ENCODE peak calls at places on chromosomes 3 and 15, in ten cellular contexts. One of them, this sample, is unnamed.

GRCh38 chr3:66272016-66272415 is 51.2 kb downstream of the SLC25A26 start:
- DNase-seq in uterus: no peak
- DNase-seq in stomach: no peak
- DNase-seq in GM12878: no peak
- DNase-seq in adrenal gland: no peak
- DNase-seq in body of pancreas: no peak
- DNase-seq in K562: no peak
- DNase-seq in transverse colon: no peak
- DNase-seq in HCT116: no peak
- DNase-seq in GM12891: no peak
- DNase-seq in this sample: no peak

GRCh38 chr15:43085921-43086320 is 19.9 kb downstream of the UBR1 start:
- DNase-seq in uterus: no peak
- DNase-seq in stomach: no peak
- DNase-seq in GM12878: no peak
- DNase-seq in adrenal gland: no peak
- DNase-seq in body of pancreas: no peak
- DNase-seq in K562: no peak
- DNase-seq in transverse colon: no peak
- DNase-seq in HCT116: no peak
- DNase-seq in GM12891: no peak
- DNase-seq in this sample: no peak

GRCh38 chr3:82745544-82745943 is 984.1 kb upstream of the GBE1 start:
- DNase-seq in uterus: no peak
- DNase-seq in stomach: no peak
- DNase-seq in GM12878: no peak
- DNase-seq in adrenal gland: no peak
- DNase-seq in body of pancreas: no peak
- DNase-seq in K562: no peak
- DNase-seq in transverse colon: no peak
- DNase-seq in HCT116: no peak
- DNase-seq in GM12891: no peak
- DNase-seq in this sample: no peak

GRCh38 chr3:10974131-10974530 is 18.4 kb upstream of the SLC6A1 start:
- DNase-seq in uterus: no peak
- DNase-seq in stomach: no peak
- DNase-seq in GM12878: no peak
- DNase-seq in adrenal gland: no peak
- DNase-seq in body of pancreas: no peak
- DNase-seq in K562: no peak
- DNase-seq in transverse colon: no peak
- DNase-seq in HCT116: no peak
- DNase-seq in GM12891: no peak
- DNase-seq in this sample: no peak

GRCh38 chr3:23650371-23651140 is 155.2 kb upstream of the UBE2E1 start:
- DNase-seq in uterus: no peak
- DNase-seq in stomach: no peak
- DNase-seq in GM12878: no peak
- DNase-seq in adrenal gland: peak; percentile 14
- DNase-seq in body of pancreas: no peak
- DNase-seq in K562: no peak
- DNase-seq in transverse colon: no peak
- DNase-seq in HCT116: no peak
- DNase-seq in GM12891: no peak
- DNase-seq in this sample: peak; percentile 78

GRCh38 chr15:90665288-90666134 is 51.6 kb upstream of the BLM start:
- DNase-seq in uterus: peak; percentile 75
- DNase-seq in stomach: peak; percentile 48
- DNase-seq in GM12878: peak; percentile 74
- DNase-seq in adrenal gland: peak; percentile 72
- DNase-seq in body of pancreas: peak; percentile 65
- DNase-seq in K562: peak; percentile 75
- DNase-seq in transverse colon: peak; percentile 64
- DNase-seq in HCT116: peak; percentile 41
- DNase-seq in GM12891: peak; percentile 65
- DNase-seq in this sample: peak; percentile 19

GRCh38 chr3:29057326-29057725 is 223.5 kb upstream of the RBMS3 start:
- DNase-seq in uterus: no peak
- DNase-seq in stomach: no peak
- DNase-seq in GM12878: no peak
- DNase-seq in adrenal gland: no peak
- DNase-seq in body of pancreas: no peak
- DNase-seq in K562: no peak
- DNase-seq in transverse colon: no peak
- DNase-seq in HCT116: no peak
- DNase-seq in GM12891: no peak
- DNase-seq in this sample: no peak

GRCh38 chr3:191240432-191240831 is 41.4 kb downstream of the OSTN start:
- DNase-seq in uterus: no peak
- DNase-seq in stomach: no peak
- DNase-seq in GM12878: no peak
- DNase-seq in adrenal gland: no peak
- DNase-seq in body of pancreas: no peak
- DNase-seq in K562: no peak
- DNase-seq in transverse colon: no peak
- DNase-seq in HCT116: no peak
- DNase-seq in GM12891: no peak
- DNase-seq in this sample: peak; percentile 78

GRCh38 chr3:78734048-78734637 is 1033.7 kb downstream of the ROBO1 start:
- DNase-seq in uterus: no peak
- DNase-seq in stomach: no peak
- DNase-seq in GM12878: no peak
- DNase-seq in adrenal gland: no peak
- DNase-seq in body of pancreas: no peak
- DNase-seq in K562: no peak
- DNase-seq in transverse colon: no peak
- DNase-seq in HCT116: no peak
- DNase-seq in GM12891: no peak
- DNase-seq in this sample: no peak

GRCh38 chr3:8938021-8938420 is 25.3 kb downstream of the RAD18 start:
- DNase-seq in uterus: no peak
- DNase-seq in stomach: no peak
- DNase-seq in GM12878: no peak
- DNase-seq in adrenal gland: no peak
- DNase-seq in body of pancreas: no peak
- DNase-seq in K562: peak; percentile 16
- DNase-seq in transverse colon: no peak
- DNase-seq in HCT116: peak; percentile 23
- DNase-seq in GM12891: no peak
- DNase-seq in this sample: peak; percentile 61

GRCh38 chr3:176375519-176375918 is 821.8 kb downstream of the TBL1XR1 start:
- DNase-seq in uterus: no peak
- DNase-seq in stomach: no peak
- DNase-seq in GM12878: no peak
- DNase-seq in adrenal gland: no peak
- DNase-seq in body of pancreas: no peak
- DNase-seq in K562: no peak
- DNase-seq in transverse colon: no peak
- DNase-seq in HCT116: no peak
- DNase-seq in GM12891: no peak
- DNase-seq in this sample: no peak

GRCh38 chr3:123152656-123153055 is 49.1 kb upstream of the SEC22A start:
- DNase-seq in uterus: no peak
- DNase-seq in stomach: no peak
- DNase-seq in GM12878: no peak
- DNase-seq in adrenal gland: no peak
- DNase-seq in body of pancreas: peak; percentile 27
- DNase-seq in K562: no peak
- DNase-seq in transverse colon: no peak
- DNase-seq in HCT116: no peak
- DNase-seq in GM12891: no peak
- DNase-seq in this sample: no peak

GRCh38 chr15:92807971-92808571 is 92.1 kb upstream of the CHD2 start:
- DNase-seq in uterus: no peak
- DNase-seq in stomach: no peak
- DNase-seq in GM12878: no peak
- DNase-seq in adrenal gland: peak; percentile 31
- DNase-seq in body of pancreas: peak; percentile 27
- DNase-seq in K562: peak; percentile 28
- DNase-seq in transverse colon: peak; percentile 34
- DNase-seq in HCT116: no peak
- DNase-seq in GM12891: no peak
- DNase-seq in this sample: peak; percentile 24

GRCh38 chr15:89958107-89958805 is 42.9 kb upstream of the ZNF710 start:
- DNase-seq in uterus: no peak
- DNase-seq in stomach: peak; percentile 77
- DNase-seq in GM12878: no peak
- DNase-seq in adrenal gland: no peak
- DNase-seq in body of pancreas: peak; percentile 83
- DNase-seq in K562: no peak
- DNase-seq in transverse colon: peak; percentile 65
- DNase-seq in HCT116: no peak
- DNase-seq in GM12891: no peak
- DNase-seq in this sample: no peak

GRCh38 chr15:45087513-45087912 is 26.5 kb downstream of the DUOX2 start:
- DNase-seq in uterus: no peak
- DNase-seq in stomach: no peak
- DNase-seq in GM12878: no peak
- DNase-seq in adrenal gland: no peak
- DNase-seq in body of pancreas: no peak
- DNase-seq in K562: peak; percentile 36
- DNase-seq in transverse colon: no peak
- DNase-seq in HCT116: no peak
- DNase-seq in GM12891: no peak
- DNase-seq in this sample: no peak

GRCh38 chr15:99343836-99344551 is 92.7 kb downstream of the LRRC28 start:
- DNase-seq in uterus: peak; percentile 28
- DNase-seq in stomach: no peak
- DNase-seq in GM12878: no peak
- DNase-seq in adrenal gland: peak; percentile 12
- DNase-seq in body of pancreas: no peak
- DNase-seq in K562: no peak
- DNase-seq in transverse colon: peak; percentile 15
- DNase-seq in HCT116: no peak
- DNase-seq in GM12891: no peak
- DNase-seq in this sample: peak; percentile 75

GRCh38 chr15:76994001-76994400 is 925 bp upstream of the PSTPIP1 start:
- DNase-seq in uterus: no peak
- DNase-seq in stomach: peak; percentile 44
- DNase-seq in GM12878: no peak
- DNase-seq in adrenal gland: no peak
- DNase-seq in body of pancreas: peak; percentile 45
- DNase-seq in K562: no peak
- DNase-seq in transverse colon: peak; percentile 30
- DNase-seq in HCT116: no peak
- DNase-seq in GM12891: no peak
- DNase-seq in this sample: no peak

DNA sequence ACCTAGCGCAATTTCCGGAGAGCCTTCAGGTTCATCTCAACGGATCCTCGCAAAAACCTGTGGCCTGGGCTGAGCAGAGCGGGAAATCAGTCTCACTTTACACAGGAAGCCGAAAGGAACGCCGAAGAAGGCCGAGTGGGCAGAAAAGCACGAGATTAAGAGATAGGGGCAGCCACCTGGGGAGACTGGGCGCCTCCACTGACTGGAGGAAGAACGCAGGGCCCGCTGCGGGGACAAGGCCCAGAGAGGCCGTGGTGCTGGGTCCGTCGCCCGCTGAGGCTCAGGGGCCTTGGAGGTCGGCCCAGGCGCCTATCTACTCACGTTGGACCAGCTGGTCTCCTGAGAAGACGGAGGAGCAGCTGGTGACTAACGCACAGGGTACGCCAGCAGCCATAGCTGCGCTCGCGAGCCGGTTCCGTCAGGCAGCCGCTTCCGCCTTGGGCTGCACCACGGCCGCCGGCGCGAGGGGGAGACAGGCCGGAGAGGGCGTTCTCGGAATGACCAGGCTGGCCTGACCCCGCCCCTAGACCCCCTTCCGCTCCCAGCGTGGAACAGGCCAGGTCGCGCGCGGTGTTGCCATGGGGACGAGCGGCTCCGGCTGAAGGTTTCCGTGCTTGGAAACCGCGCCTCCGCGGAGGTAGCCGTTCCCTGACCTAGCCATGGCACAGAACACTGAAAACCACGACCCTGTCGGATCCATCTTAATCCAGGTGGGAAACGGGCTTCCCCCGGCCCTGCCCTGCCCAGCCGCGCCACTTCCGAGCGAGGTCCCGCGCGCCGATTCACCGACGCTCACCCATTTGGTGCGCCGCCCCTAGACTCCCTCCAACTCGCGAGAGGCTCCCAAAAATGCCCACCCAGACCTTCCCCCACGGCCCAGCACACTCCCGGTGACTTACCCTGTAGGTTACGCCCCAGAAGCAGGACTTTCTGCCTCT is at the start of the genes AAGAB and IQCH:
- DNase-seq in uterus: peak; percentile 99
- DNase-seq in stomach: peak; percentile 98
- DNase-seq in GM12878: peak; percentile 90
- DNase-seq in adrenal gland: peak; percentile 99
- DNase-seq in body of pancreas: peak; percentile 98
- DNase-seq in K562: peak; percentile 97
- DNase-seq in transverse colon: peak; percentile 99
- DNase-seq in HCT116: peak; percentile 93
- DNase-seq in GM12891: peak; percentile 97
- DNase-seq in this sample: peak; percentile 98
- TF ChIP-seq POLR2A in uterus: peak; percentile 35
- TF ChIP-seq POLR2A in stomach: peak; percentile 62
- TF ChIP-seq POLR2A in GM12878: peak; percentile 99
- TF ChIP-seq POLR2A in adrenal gland: peak; percentile 72
- TF ChIP-seq POLR2A in body of pancreas: peak; percentile 84
- TF ChIP-seq POLR2A in K562: peak; percentile 97
- TF ChIP-seq POLR2A in transverse colon: peak; percentile 88
- TF ChIP-seq POLR2A in HCT116: peak; percentile 43
- TF ChIP-seq POLR2A in GM12891: peak; percentile 91
- TF ChIP-seq POLR2A in this sample: peak; percentile 84

GRCh38 chr15:101243420-101243819 is 8.4 kb downstream of the CHSY1 start:
- DNase-seq in uterus: no peak
- DNase-seq in stomach: no peak
- DNase-seq in GM12878: no peak
- DNase-seq in adrenal gland: no peak
- DNase-seq in body of pancreas: no peak
- DNase-seq in K562: no peak
- DNase-seq in transverse colon: no peak
- DNase-seq in HCT116: no peak
- DNase-seq in GM12891: no peak
- DNase-seq in this sample: no peak
- TF ChIP-seq POLR2A in uterus: no peak
- TF ChIP-seq POLR2A in stomach: no peak
- TF ChIP-seq POLR2A in GM12878: no peak
- TF ChIP-seq POLR2A in adrenal gland: no peak
- TF ChIP-seq POLR2A in body of pancreas: no peak
- TF ChIP-seq POLR2A in K562: no peak
- TF ChIP-seq POLR2A in transverse colon: no peak
- TF ChIP-seq POLR2A in HCT116: no peak
- TF ChIP-seq POLR2A in GM12891: no peak
- TF ChIP-seq POLR2A in this sample: no peak

GRCh38 chr3:71581451-71581980 is 2.0 kb downstream of the FOXP1 start:
- DNase-seq in uterus: peak; percentile 33
- DNase-seq in stomach: peak; percentile 42
- DNase-seq in GM12878: no peak
- DNase-seq in adrenal gland: peak; percentile 40
- DNase-seq in body of pancreas: peak; percentile 25
- DNase-seq in K562: peak; percentile 6
- DNase-seq in transverse colon: peak; percentile 40
- DNase-seq in HCT116: no peak
- DNase-seq in GM12891: no peak
- DNase-seq in this sample: peak; percentile 52
- TF ChIP-seq POLR2A in uterus: no peak
- TF ChIP-seq POLR2A in stomach: no peak
- TF ChIP-seq POLR2A in GM12878: no peak
- TF ChIP-seq POLR2A in adrenal gland: no peak
- TF ChIP-seq POLR2A in body of pancreas: no peak
- TF ChIP-seq POLR2A in K562: no peak
- TF ChIP-seq POLR2A in transverse colon: no peak
- TF ChIP-seq POLR2A in HCT116: no peak
- TF ChIP-seq POLR2A in GM12891: no peak
- TF ChIP-seq POLR2A in this sample: no peak

GRCh38 chr15:81407679-81408078 is 33.7 kb upstream of the TMC3 start:
- DNase-seq in uterus: no peak
- DNase-seq in stomach: no peak
- DNase-seq in GM12878: no peak
- DNase-seq in adrenal gland: no peak
- DNase-seq in body of pancreas: no peak
- DNase-seq in K562: no peak
- DNase-seq in transverse colon: no peak
- DNase-seq in HCT116: no peak
- DNase-seq in GM12891: no peak
- DNase-seq in this sample: no peak
- TF ChIP-seq POLR2A in uterus: no peak
- TF ChIP-seq POLR2A in stomach: no peak
- TF ChIP-seq POLR2A in GM12878: no peak
- TF ChIP-seq POLR2A in adrenal gland: no peak
- TF ChIP-seq POLR2A in body of pancreas: no peak
- TF ChIP-seq POLR2A in K562: no peak
- TF ChIP-seq POLR2A in transverse colon: no peak
- TF ChIP-seq POLR2A in HCT116: no peak
- TF ChIP-seq POLR2A in GM12891: no peak
- TF ChIP-seq POLR2A in this sample: no peak